ENCODE peak calls at places on chromosomes 16 and 17, in six cellular contexts. One of them, this sample, is unnamed.

GRCh38 chr16:894841-895240 is 75.9 kb downstream of the LMF1 start:
- DNase-seq in MM.1S: no peak
- DNase-seq in neuronal stem cell: no peak
- DNase-seq in heart left ventricle: no peak
- DNase-seq in bronchial epithelial cell: no peak
- DNase-seq in HT-29: no peak
- DNase-seq in this sample: no peak

GRCh38 chr17:77392376-77393273 is 251.9 kb downstream of the SEC14L1 start:
- DNase-seq in MM.1S: no peak
- DNase-seq in neuronal stem cell: no peak
- DNase-seq in heart left ventricle: peak; percentile 62
- DNase-seq in bronchial epithelial cell: no peak
- DNase-seq in HT-29: peak; percentile 76
- DNase-seq in this sample: no peak

GRCh38 chr16:87918314-87918713 is 18.0 kb downstream of the CA5A start:
- DNase-seq in MM.1S: no peak
- DNase-seq in neuronal stem cell: no peak
- DNase-seq in heart left ventricle: no peak
- DNase-seq in bronchial epithelial cell: no peak
- DNase-seq in HT-29: no peak
- DNase-seq in this sample: no peak

GRCh38 chr17:27519550-27519949 is 63.3 kb downstream of the KSR1 start:
- DNase-seq in MM.1S: no peak
- DNase-seq in neuronal stem cell: no peak
- DNase-seq in heart left ventricle: no peak
- DNase-seq in bronchial epithelial cell: no peak
- DNase-seq in HT-29: no peak
- DNase-seq in this sample: no peak

GRCh38 chr16:46924402-46924801 is 40.2 kb downstream of the GPT2 start:
- DNase-seq in MM.1S: no peak
- DNase-seq in neuronal stem cell: no peak
- DNase-seq in heart left ventricle: no peak
- DNase-seq in bronchial epithelial cell: no peak
- DNase-seq in HT-29: no peak
- DNase-seq in this sample: no peak

GRCh38 chr17:60640503-60640902 is 37.1 kb upstream of the BCAS3 start:
- DNase-seq in MM.1S: no peak
- DNase-seq in neuronal stem cell: peak; percentile 4
- DNase-seq in heart left ventricle: no peak
- DNase-seq in bronchial epithelial cell: peak; percentile 13
- DNase-seq in HT-29: peak; percentile 30
- DNase-seq in this sample: no peak

GRCh38 chr17:56661906-56662305 is 68.4 kb downstream of the NOG start:
- DNase-seq in MM.1S: no peak
- DNase-seq in neuronal stem cell: no peak
- DNase-seq in heart left ventricle: no peak
- DNase-seq in bronchial epithelial cell: no peak
- DNase-seq in HT-29: peak; percentile 14
- DNase-seq in this sample: no peak

GRCh38 chr16:57953857-57954256 is 17.1 kb downstream of the CNGB1 start:
- DNase-seq in MM.1S: no peak
- DNase-seq in neuronal stem cell: no peak
- DNase-seq in heart left ventricle: no peak
- DNase-seq in bronchial epithelial cell: no peak
- DNase-seq in HT-29: no peak
- DNase-seq in this sample: no peak

GRCh38 chr16:31377210-31377903 is 15.8 kb upstream of the ITGAD start:
- DNase-seq in MM.1S: peak; percentile 22
- DNase-seq in neuronal stem cell: no peak
- DNase-seq in heart left ventricle: no peak
- DNase-seq in bronchial epithelial cell: no peak
- DNase-seq in HT-29: no peak
- DNase-seq in this sample: no peak

GRCh38 chr16:80669673-80670072 is 128.9 kb downstream of the DYNLRB2 start:
- DNase-seq in MM.1S: no peak
- DNase-seq in neuronal stem cell: no peak
- DNase-seq in heart left ventricle: no peak
- DNase-seq in bronchial epithelial cell: no peak
- DNase-seq in HT-29: no peak
- DNase-seq in this sample: no peak

GRCh38 chr16:89723279-89724250 is 2.2 kb downstream of the ZNF276 start:
- DNase-seq in MM.1S: no peak
- DNase-seq in neuronal stem cell: no peak
- DNase-seq in heart left ventricle: peak; percentile 65
- DNase-seq in bronchial epithelial cell: no peak
- DNase-seq in HT-29: no peak
- DNase-seq in this sample: peak; percentile 62

GRCh38 chr16:49492090-49492801 is 118.6 kb downstream of the C16orf78 start:
- DNase-seq in MM.1S: peak; percentile 37
- DNase-seq in neuronal stem cell: peak; percentile 62
- DNase-seq in heart left ventricle: peak; percentile 43
- DNase-seq in bronchial epithelial cell: no peak
- DNase-seq in HT-29: peak; percentile 5
- DNase-seq in this sample: peak; percentile 61

GRCh38 chr17:2068589-2069051 is 13.7 kb downstream of the HIC1 start:
- DNase-seq in MM.1S: no peak
- DNase-seq in neuronal stem cell: no peak
- DNase-seq in heart left ventricle: no peak
- DNase-seq in bronchial epithelial cell: peak; percentile 61
- DNase-seq in HT-29: no peak
- DNase-seq in this sample: no peak

GRCh38 chr17:9767432-9767991 is 23.9 kb downstream of the DHRS7C start:
- DNase-seq in MM.1S: no peak
- DNase-seq in neuronal stem cell: no peak
- DNase-seq in heart left ventricle: no peak
- DNase-seq in bronchial epithelial cell: no peak
- DNase-seq in HT-29: no peak
- DNase-seq in this sample: no peak

GRCh38 chr17:37278247-37278894 is 97.4 kb upstream of the C17orf78 start:
- DNase-seq in MM.1S: no peak
- DNase-seq in neuronal stem cell: no peak
- DNase-seq in heart left ventricle: no peak
- DNase-seq in bronchial epithelial cell: peak; percentile 31
- DNase-seq in HT-29: peak; percentile 66
- DNase-seq in this sample: no peak

GRCh38 chr17:68305132-68305531 is 13.8 kb downstream of the ARSG start:
- DNase-seq in MM.1S: no peak
- DNase-seq in neuronal stem cell: no peak
- DNase-seq in heart left ventricle: no peak
- DNase-seq in bronchial epithelial cell: no peak
- DNase-seq in HT-29: no peak
- DNase-seq in this sample: no peak

GRCh38 chr17:76546556-76547182 is 6.8 kb downstream of the PRCD start:
- DNase-seq in MM.1S: no peak
- DNase-seq in neuronal stem cell: no peak
- DNase-seq in heart left ventricle: no peak
- DNase-seq in bronchial epithelial cell: peak; percentile 90
- DNase-seq in HT-29: no peak
- DNase-seq in this sample: no peak

GRCh38 chr17:64063766-64064224 is 43.4 kb upstream of the ICAM2 start:
- DNase-seq in MM.1S: no peak
- DNase-seq in neuronal stem cell: peak; percentile 36
- DNase-seq in heart left ventricle: peak; percentile 45
- DNase-seq in bronchial epithelial cell: peak; percentile 73
- DNase-seq in HT-29: peak; percentile 79
- DNase-seq in this sample: peak; percentile 37

GRCh38 chr17:81165246-81166032 is at the start of gene PVALEF:
- DNase-seq in MM.1S: no peak
- DNase-seq in neuronal stem cell: peak; percentile 38
- DNase-seq in heart left ventricle: no peak
- DNase-seq in bronchial epithelial cell: no peak
- DNase-seq in HT-29: peak; percentile 29
- DNase-seq in this sample: peak; percentile 49

GRCh38 chr16:50458694-50459271 is 89.4 kb upstream of the NKD1 start:
- DNase-seq in MM.1S: no peak
- DNase-seq in neuronal stem cell: no peak
- DNase-seq in heart left ventricle: no peak
- DNase-seq in bronchial epithelial cell: no peak
- DNase-seq in HT-29: no peak
- DNase-seq in this sample: no peak

GRCh38 chr16:25279491-25279890 is 21.8 kb upstream of the ZKSCAN2 start:
- DNase-seq in MM.1S: no peak
- DNase-seq in neuronal stem cell: no peak
- DNase-seq in heart left ventricle: no peak
- DNase-seq in bronchial epithelial cell: peak; percentile 80
- DNase-seq in HT-29: no peak
- DNase-seq in this sample: no peak

GRCh38 chr16:67917852-67918236 is 13.8 kb downstream of the CTRL start:
- DNase-seq in MM.1S: no peak
- DNase-seq in neuronal stem cell: no peak
- DNase-seq in heart left ventricle: no peak
- DNase-seq in bronchial epithelial cell: peak; percentile 89
- DNase-seq in HT-29: no peak
- DNase-seq in this sample: no peak

GRCh38 chr17:39667262-39668140 is 752 bp upstream of the PNMT start:
- DNase-seq in MM.1S: no peak
- DNase-seq in neuronal stem cell: no peak
- DNase-seq in heart left ventricle: peak; percentile 57
- DNase-seq in bronchial epithelial cell: no peak
- DNase-seq in HT-29: no peak
- DNase-seq in this sample: no peak

GRCh38 chr16:85799497-85800320 is at the start of the genes COX4I1 and EMC8:
- DNase-seq in MM.1S: peak; percentile 85
- DNase-seq in neuronal stem cell: peak; percentile 89
- DNase-seq in heart left ventricle: peak; percentile 97
- DNase-seq in bronchial epithelial cell: peak; percentile 76
- DNase-seq in HT-29: peak; percentile 92
- DNase-seq in this sample: peak; percentile 94

GRCh38 chr17:2056221-2057129 is 1.6 kb downstream of the HIC1 start:
- DNase-seq in MM.1S: no peak
- DNase-seq in neuronal stem cell: no peak
- DNase-seq in heart left ventricle: no peak
- DNase-seq in bronchial epithelial cell: no peak
- DNase-seq in HT-29: no peak
- DNase-seq in this sample: no peak

GRCh38 chr17:79165756-79166473 is 91.3 kb downstream of the ENGASE start:
- DNase-seq in MM.1S: no peak
- DNase-seq in neuronal stem cell: no peak
- DNase-seq in heart left ventricle: no peak
- DNase-seq in bronchial epithelial cell: no peak
- DNase-seq in HT-29: no peak
- DNase-seq in this sample: no peak

GRCh38 chr17:80596760-80597608 is 52.3 kb downstream of the RPTOR start:
- DNase-seq in MM.1S: no peak
- DNase-seq in neuronal stem cell: no peak
- DNase-seq in heart left ventricle: no peak
- DNase-seq in bronchial epithelial cell: peak; percentile 69
- DNase-seq in HT-29: no peak
- DNase-seq in this sample: no peak

GRCh38 chr17:50214986-50215730 is 13.7 kb upstream of the COL1A1 start:
- DNase-seq in MM.1S: no peak
- DNase-seq in neuronal stem cell: no peak
- DNase-seq in heart left ventricle: no peak
- DNase-seq in bronchial epithelial cell: peak; percentile 8
- DNase-seq in HT-29: no peak
- DNase-seq in this sample: no peak

GRCh38 chr16:87700406-87701065 is 65.2 kb downstream of the KLHDC4 start:
- DNase-seq in MM.1S: no peak
- DNase-seq in neuronal stem cell: no peak
- DNase-seq in heart left ventricle: no peak
- DNase-seq in bronchial epithelial cell: no peak
- DNase-seq in HT-29: no peak
- DNase-seq in this sample: no peak

GRCh38 chr17:73802314-73802713 is 158.1 kb upstream of the SDK2 start:
- DNase-seq in MM.1S: no peak
- DNase-seq in neuronal stem cell: no peak
- DNase-seq in heart left ventricle: no peak
- DNase-seq in bronchial epithelial cell: no peak
- DNase-seq in HT-29: no peak
- DNase-seq in this sample: no peak

GRCh38 chr17:2398655-2399571 is 1.9 kb downstream of the MNT start:
- DNase-seq in MM.1S: peak; percentile 43
- DNase-seq in neuronal stem cell: peak; percentile 72
- DNase-seq in heart left ventricle: peak; percentile 66
- DNase-seq in bronchial epithelial cell: peak; percentile 68
- DNase-seq in HT-29: peak; percentile 66
- DNase-seq in this sample: no peak

GRCh38 chr17:12745481-12745880 is 43.8 kb upstream of the ARHGAP44 start:
- DNase-seq in MM.1S: no peak
- DNase-seq in neuronal stem cell: no peak
- DNase-seq in heart left ventricle: no peak
- DNase-seq in bronchial epithelial cell: no peak
- DNase-seq in HT-29: no peak
- DNase-seq in this sample: no peak